ENCODE peak calls at places on chromosomes 16 and 17, in six cellular contexts. A is ovary, C is IMR-90, D is uterus, M is right lobe of liver, T is adrenal gland. J is an unnamed sample.

GRCh38 chr17:34135841-34136240 is 119.2 kb upstream of the CCL2 start:
- DNase-seq in D (no peak), T (no peak), C (no peak), M (no peak), A (no peak), J (no peak)

GRCh38 chr17:21467196-21467595 is 91.0 kb downstream of the KCNJ12 start:
- DNase-seq in T (no peak), D (no peak), A (no peak), M (no peak), C (no peak), J (no peak)

GRCh38 chr16:9332574-9333148 is 241.2 kb downstream of the HAPSTR1 start:
- DNase-seq in D (no peak), M (no peak), T (no peak), A (no peak), C (no peak), J (peak; percentile 53)

GRCh38 chr16:69270395-69270794 is 40.8 kb upstream of the VPS4A start:
- DNase-seq in D (no peak), M (no peak), T (no peak), C (peak; percentile 31), A (no peak), J (no peak)

GRCh38 chr16:30351001-30351441 is 4.1 kb downstream of the CD2BP2 start:
- DNase-seq in M (no peak), T (no peak), D (no peak), C (no peak), A (no peak), J (no peak)

GRCh38 chr17:43927101-43927935 is 15.0 kb downstream of the PPY start:
- DNase-seq in C (no peak), D (no peak), T (no peak), M (no peak), A (no peak), J (no peak)

GRCh38 chr17:75996665-75997590 is 3.7 kb upstream of the CDK3 start:
- DNase-seq in D (no peak), A (peak; percentile 11), T (peak; percentile 47), C (peak; percentile 58), M (peak; percentile 88), J (no peak)

GRCh38 chr17:55561973-55562495 is 50.8 kb upstream of the SMIM36 start:
- DNase-seq in C (no peak), A (no peak), M (no peak), D (no peak), T (no peak), J (no peak)

GRCh38 chr17:2057130-2057713 is 2.3 kb downstream of the HIC1 start:
- DNase-seq in A (peak; percentile 54), T (no peak), M (no peak), D (no peak), C (no peak), J (no peak)

GRCh38 chr17:28974451-28974850 is 23.1 kb upstream of the PHF12 start:
- DNase-seq in T (no peak), M (no peak), A (no peak), D (no peak), C (no peak), J (no peak)

GRCh38 chr16:55711959-55712876 is 56.4 kb downstream of the SLC6A2 start:
- DNase-seq in M (no peak), T (peak; percentile 85), A (peak; percentile 55), D (peak; percentile 37), C (peak; percentile 45), J (no peak)

GRCh38 chr16:13798211-13798610 is 121.7 kb upstream of the ERCC4 start:
- DNase-seq in A (no peak), D (no peak), T (no peak), M (no peak), C (no peak), J (no peak)

GRCh38 chr17:62869885-62870580 is 61.9 kb upstream of the MARCHF10 start:
- DNase-seq in D (no peak), T (no peak), M (no peak), C (peak; percentile 88), A (no peak), J (no peak)

GRCh38 chr16:62408760-62409159 is 372.5 kb upstream of the CDH8 start:
- DNase-seq in M (no peak), D (no peak), A (no peak), T (no peak), C (no peak), J (no peak)

GRCh38 chr17:19370493-19370960 is 7.8 kb upstream of the MAPK7 start:
- DNase-seq in T (no peak), M (no peak), C (no peak), D (peak; percentile 16), A (no peak), J (no peak)

GRCh38 chr17:44599298-44600175 is 42.3 kb downstream of the FZD2 start:
- DNase-seq in D (peak; percentile 85), M (no peak), C (peak; percentile 99), T (peak; percentile 79), A (peak; percentile 94), J (no peak)

GRCh38 chr17:15981208-15981607 is 18.3 kb downstream of the ZSWIM7 start:
- DNase-seq in M (no peak), C (no peak), D (no peak), A (no peak), T (no peak), J (no peak)

GRCh38 chr16:51538707-51539604 is 387.9 kb upstream of the SALL1 start:
- DNase-seq in D (no peak), C (peak; percentile 92), T (no peak), A (no peak), M (no peak), J (peak; percentile 86)

GRCh38 chr16:73231969-73232554 is 184.1 kb upstream of the ZFHX3 start:
- DNase-seq in A (peak; percentile 23), M (no peak), D (peak; percentile 28), T (no peak), C (no peak), J (no peak)

GRCh38 chr17:60538726-60539125 is 12.7 kb upstream of the APPBP2 start:
- DNase-seq in C (no peak), A (no peak), D (no peak), T (no peak), M (no peak), J (no peak)

GRCh38 chr16:85330694-85331188 is 218.5 kb upstream of the CIBAR2 start:
- DNase-seq in D (no peak), C (peak; percentile 86), M (no peak), A (no peak), T (peak; percentile 56), J (no peak)

GRCh38 chr16:85329059-85329812 is 217.0 kb upstream of the CIBAR2 start:
- DNase-seq in A (no peak), T (no peak), C (peak; percentile 41), M (no peak), D (no peak), J (no peak)

GRCh38 chr16:85328665-85329058 is 216.4 kb upstream of the CIBAR2 start:
- DNase-seq in M (no peak), T (no peak), A (no peak), C (no peak), D (no peak), J (no peak)

GRCh38 chr16:85331685-85332084 is 219.4 kb upstream of the CIBAR2 start:
- DNase-seq in A (no peak), T (no peak), D (no peak), C (no peak), M (no peak), J (no peak)

DNA sequence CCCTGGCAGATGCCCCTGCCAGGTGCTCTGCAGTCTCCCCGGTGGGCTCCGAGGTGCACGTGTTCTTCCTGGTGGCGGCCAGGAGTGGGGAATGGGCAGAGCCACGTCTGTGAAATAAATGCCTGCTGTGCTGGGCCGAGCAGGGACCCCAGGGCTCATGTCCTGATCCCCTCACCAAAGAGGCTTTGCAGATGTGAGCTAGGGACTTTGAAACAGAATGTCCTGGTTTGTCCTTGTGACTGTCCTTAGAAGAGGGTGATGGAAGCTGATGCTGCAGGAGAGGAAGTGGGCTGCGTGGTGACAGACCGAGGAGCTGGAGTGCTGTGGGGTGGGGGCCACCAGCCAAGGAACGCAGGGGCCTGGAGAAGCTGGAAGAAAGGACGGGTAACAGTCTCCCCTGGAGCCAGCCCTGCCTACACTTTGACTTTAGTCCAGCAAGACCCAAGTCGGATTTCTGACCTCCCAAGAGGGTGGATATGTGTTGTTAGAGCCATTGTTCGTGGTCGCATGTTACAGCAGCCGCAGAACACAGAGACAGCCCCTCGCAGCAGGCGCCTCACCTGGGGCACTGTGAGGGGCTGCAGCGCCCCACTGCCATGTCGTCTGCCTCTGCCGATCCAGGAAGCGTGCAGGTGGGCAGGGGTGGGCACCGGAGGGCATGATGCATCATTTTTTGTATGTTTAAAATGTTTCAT is 217.9 kb upstream of the CIBAR2 start:
- DNase-seq in D (no peak), A (no peak), M (no peak), C (no peak), T (no peak), J (no peak)
- H3K4me1 ChIP-seq in D (peaks cover 4% of the 10 kb centered on the region), A (peaks cover 14% of the 10 kb centered on the region), M (peaks cover 11% of the 10 kb centered on the region), C (peaks cover 14% of the 10 kb centered on the region), T (no peaks in the 10 kb centered on the region), J (peaks cover 38% of the 10 kb centered on the region)

GRCh38 chr17:31095239-31096105 is 695 bp downstream of the NF1 start:
- DNase-seq in M (peak; percentile 72), C (peak; percentile 47), T (peak; percentile 39), D (peak; percentile 61), A (peak; percentile 77), J (no peak)

GRCh38 chr17:31096106-31096436 is 1.3 kb downstream of the NF1 start:
- DNase-seq in D (no peak), C (no peak), T (no peak), M (no peak), A (no peak), J (no peak)

GRCh38 chr17:31093866-31094599 is 744 bp upstream of the NF1 start:
- DNase-seq in C (no peak), D (no peak), M (no peak), A (no peak), T (peak; percentile 17), J (no peak)

GRCh38 chr17:31092475-31093064 is 2.2 kb upstream of the NF1 start:
- DNase-seq in D (no peak), C (peak; percentile 23), A (no peak), M (no peak), T (no peak), J (no peak)

GRCh38 chr17:31094600-31095238 is at the start of gene NF1:
- DNase-seq in T (peak; percentile 98), C (peak; percentile 94), A (peak; percentile 97), M (peak; percentile 98), D (peak; percentile 96), J (peak; percentile 99)
- TF ChIP-seq POLR2A in T (peak; percentile 86), C (peak; percentile 79), A (peak; percentile 29), M (peak; percentile 74), D (peak; percentile 58), J (no peak)

GRCh38 chr17:17570207-17570797 is 21.2 kb downstream of the PEMT start:
- DNase-seq in A (no peak), T (peak; percentile 59), C (peak; percentile 13), D (no peak), M (peak; percentile 71), J (no peak)
- H3K4me1 ChIP-seq in A (peaks cover 53% of the 10 kb centered on the region), T (peaks cover 11% of the 10 kb centered on the region), C (peaks cover 2% of the 10 kb centered on the region), D (peaks cover under 1% of the 10 kb centered on the region), M (peaks cover 74% of the 10 kb centered on the region), J (peaks cover 30% of the 10 kb centered on the region)

GRCh38 chr16:85444879-85445778 is 168.0 kb upstream of the GSE1 start:
- DNase-seq in T (no peak), M (no peak), C (no peak), A (no peak), D (no peak), J (no peak)

GRCh38 chr16:85441189-85441889 is 171.8 kb upstream of the GSE1 start:
- DNase-seq in D (no peak), A (no peak), C (no peak), T (no peak), M (no peak), J (no peak)

GRCh38 chr16:85443531-85443930 is 169.6 kb upstream of the GSE1 start:
- DNase-seq in T (no peak), A (no peak), M (no peak), D (no peak), C (no peak), J (no peak)

GRCh38 chr16:85441890-85442670 is 171.0 kb upstream of the GSE1 start:
- DNase-seq in C (no peak), M (no peak), A (no peak), T (no peak), D (no peak), J (no peak)

GRCh38 chr16:85443116-85443515 is 170.0 kb upstream of the GSE1 start:
- DNase-seq in T (no peak), C (no peak), A (no peak), D (no peak), M (no peak), J (no peak)
- TF ChIP-seq POLR2A in T (no peak), C (no peak), A (no peak), D (no peak), M (no peak), J (no peak)